ENCODE peak calls at places on chromosomes 11 and 22, in four cellular contexts. Z is cardiac fibroblast, S is bronchial epithelial cell, R is occipital lobe. J is an unnamed sample.

GRCh38 chr11:100632970-100633452 is 54.1 kb upstream of the ARHGAP42 start:
- DNase-seq in Z (peak; percentile 70), S (peak; percentile 8), R (peak; percentile 3), J (no peak)

GRCh38 chr11:47714554-47715081 is 551 bp downstream of the AGBL2 start:
- DNase-seq in Z (peak; percentile 24), S (peak; percentile 12), R (no peak), J (peak; percentile 24)

GRCh38 chr11:118939948-118940598 is 14.3 kb upstream of the BCL9L start:
- DNase-seq in Z (peak; percentile 43), S (no peak), R (no peak), J (peak; percentile 49)

GRCh38 chr11:70128435-70128906 is 50.4 kb downstream of the ANO1 start:
- DNase-seq in Z (no peak), S (no peak), R (no peak), J (no peak)

GRCh38 chr11:12224537-12224893 is 114.1 kb downstream of the MICAL2 start:
- DNase-seq in Z (peak; percentile 93), S (peak; percentile 88), R (no peak), J (peak; percentile 90)

GRCh38 chr11:12556155-12556554 is 118.1 kb upstream of the TEAD1 start:
- DNase-seq in Z (peak; percentile 80), S (no peak), R (no peak), J (no peak)

GRCh38 chr11:35357893-35358292 is 61.5 kb downstream of the SLC1A2 start:
- DNase-seq in Z (no peak), S (peak; percentile 69), R (no peak), J (no peak)

GRCh38 chr22:26287382-26288228 is 118.3 kb downstream of the SEZ6L start:
- DNase-seq in Z (no peak), S (no peak), R (no peak), J (no peak)

GRCh38 chr11:73177380-73178091 is 35.4 kb upstream of the FCHSD2 start:
- DNase-seq in Z (peak; percentile 71), S (no peak), R (no peak), J (no peak)

GRCh38 chr11:71977090-71977489 is 21.6 kb upstream of the IL18BP start:
- DNase-seq in Z (no peak), S (no peak), R (no peak), J (no peak)

GRCh38 chr11:102989379-102990047 is 34.0 kb upstream of the MMP13 start:
- DNase-seq in Z (no peak), S (no peak), R (no peak), J (no peak)

GRCh38 chr22:26428515-26429457 is at the start of gene ASPHD2:
- DNase-seq in Z (peak; percentile 60), S (peak; percentile 39), R (peak; percentile 48), J (peak; percentile 84)

GRCh38 chr11:1762537-1763302 is 1.0 kb downstream of the CTSD start:
- DNase-seq in Z (peak; percentile 62), S (peak; percentile 78), R (no peak), J (no peak)

GRCh38 chr11:117820071-117820470 is 4.5 kb downstream of the FXYD2 start:
- DNase-seq in Z (no peak), S (no peak), R (no peak), J (no peak)

GRCh38 chr22:50061824-50062355 is 3.8 kb upstream of the TTLL8 start:
- DNase-seq in Z (no peak), S (no peak), R (no peak), J (no peak)

GRCh38 chr22:32850591-32851517 is 49.3 kb downstream of the TIMP3 start:
- DNase-seq in Z (peak; percentile 73), S (no peak), R (peak; percentile 18), J (no peak)

GRCh38 chr11:4095509-4096230 is 1.1 kb downstream of the RRM1 start:
- DNase-seq in Z (peak; percentile 52), S (peak; percentile 85), R (no peak), J (no peak)

GRCh38 chr11:92854952-92855351 is 114.5 kb upstream of the MTNR1B start:
- DNase-seq in Z (no peak), S (peak; percentile 35), R (no peak), J (no peak)

GRCh38 chr11:94129505-94130335 is 1.1 kb downstream of the PANX1 start:
- DNase-seq in Z (no peak), S (peak; percentile 71), R (no peak), J (peak; percentile 29)

GRCh38 chr11:35146074-35146521 is 7.1 kb downstream of the CD44 start:
- DNase-seq in Z (no peak), S (peak; percentile 93), R (no peak), J (no peak)

GRCh38 chr11:13283636-13284035 is 6.0 kb downstream of the BMAL1 start:
- DNase-seq in Z (no peak), S (no peak), R (no peak), J (no peak)

GRCh38 chr22:32897400-32897799 is 95.9 kb downstream of the TIMP3 start:
- DNase-seq in Z (no peak), S (peak; percentile 97), R (no peak), J (no peak)

GRCh38 chr11:15903246-15903645 is 453.1 kb downstream of the SOX6 start:
- DNase-seq in Z (no peak), S (peak; percentile 51), R (no peak), J (no peak)

J was measured in naive thymus-derived CD8-positive, alpha-beta T cell.